ENCODE peak calls at places on chromosomes 11 and 22, in ten cellular contexts. Q, T, U, H, W, P, J, B, F and M are unnamed samples.

GRCh38 chr11:122853971-122854446 is 15.7 kb downstream of the CRTAM start:
- DNase-seq in U (peak), P (peak), J (peak), W (no peak), T (peak), B (no peak), F (peak), Q (no peak), H (peak), M (peak)

GRCh38 chr11:72712168-72712721 is 38.0 kb upstream of the PDE2A start:
- DNase-seq in U (no peak), H (no peak), W (peak), Q (peak), B (peak), T (no peak), F (peak), J (no peak), P (peak), M (no peak)

GRCh38 chr11:92141159-92141558 is 83.5 kb upstream of the FAT3 start:
- DNase-seq in P (no peak), H (no peak), J (no peak), Q (no peak), B (no peak), U (no peak), F (no peak), W (no peak), T (no peak), M (no peak)

GRCh38 chr11:111221208-111221607 is 24.3 kb upstream of the POU2AF2 start:
- DNase-seq in J (no peak), H (no peak), T (no peak), P (no peak), F (no peak), W (no peak), U (no peak), Q (no peak), B (no peak), M (no peak)

GRCh38 chr11:34214961-34215805 is 109.8 kb downstream of the NAT10 start:
- DNase-seq in W (no peak), Q (no peak), H (peak), B (no peak), U (peak), J (peak), T (peak), P (no peak), F (peak), M (peak)

GRCh38 chr11:119518746-119519382 is 95.9 kb upstream of the THY1 start:
- DNase-seq in F (peak), P (no peak), U (no peak), H (no peak), W (no peak), B (no peak), T (peak), J (peak), Q (no peak), M (peak)

GRCh38 chr22:36577019-36577418 is 48.1 kb upstream of the EIF3D start:
- DNase-seq in U (no peak), Q (no peak), P (no peak), F (peak), T (peak), B (no peak), W (no peak), H (no peak), J (peak), M (peak)

GRCh38 chr11:35600439-35600838 is 17.8 kb upstream of the FJX1 start:
- DNase-seq in B (no peak), F (no peak), W (no peak), P (no peak), H (no peak), U (no peak), J (no peak), Q (no peak), T (no peak), M (no peak)

GRCh38 chr11:72665911-72666472 is 8.2 kb downstream of the PDE2A start:
- DNase-seq in P (no peak), W (no peak), J (no peak), T (no peak), B (no peak), F (no peak), Q (no peak), H (no peak), U (no peak), M (no peak)

GRCh38 chr11:130915556-130916237 is 582 bp downstream of the SNX19 start:
- DNase-seq in Q (no peak), H (no peak), U (no peak), J (no peak), P (no peak), W (no peak), F (no peak), B (no peak), T (no peak), M (no peak)

GRCh38 chr11:80214413-80214812 is 773.6 kb upstream of the TENM4 start:
- DNase-seq in H (no peak), W (no peak), B (no peak), U (no peak), Q (no peak), P (no peak), T (no peak), F (no peak), J (peak), M (no peak)

GRCh38 chr22:46149998-46150549 is at the start of gene PPARA:
- DNase-seq in Q (peak), J (peak), H (peak), F (peak), W (peak), P (peak), U (peak), T (peak), B (peak), M (no peak)

GRCh38 chr11:1827095-1827797 is 7.5 kb upstream of the SYT8 start:
- DNase-seq in T (peak), B (peak), J (peak), Q (peak), P (no peak), W (peak), F (peak), U (peak), H (no peak), M (no peak)

GRCh38 chr22:17791196-17791595 is 16.9 kb upstream of the BID start:
- DNase-seq in B (no peak), T (no peak), U (no peak), J (no peak), F (no peak), W (no peak), P (no peak), Q (no peak), H (no peak), M (no peak)

GRCh38 chr11:118699508-118700220 is 20.2 kb upstream of the TREH start:
- DNase-seq in P (peak), H (peak), W (no peak), J (no peak), T (no peak), F (no peak), B (no peak), Q (no peak), U (no peak), M (no peak)

GRCh38 chr11:122910775-122911174 is 28.2 kb downstream of the JHY start:
- DNase-seq in B (no peak), T (peak), J (no peak), W (no peak), U (no peak), H (no peak), F (peak), P (no peak), Q (no peak), M (no peak)

GRCh38 chr11:4826425-4826824 is 5.3 kb downstream of the OR51F2 start:
- DNase-seq in H (no peak), B (no peak), U (no peak), W (no peak), J (peak), Q (no peak), T (peak), P (no peak), F (peak), M (no peak)

GRCh38 chr22:36439481-36440271 is 41.8 kb downstream of the TXN2 start:
- DNase-seq in P (no peak), H (no peak), F (peak), Q (no peak), B (no peak), J (peak), W (peak), T (peak), U (peak), M (no peak)

GRCh38 chr11:110818032-110818687 is 105.9 kb upstream of the ARHGAP20 start:
- DNase-seq in J (peak), W (no peak), H (no peak), P (no peak), U (no peak), B (no peak), F (peak), T (peak), Q (no peak), M (peak)

GRCh38 chr11:75814686-75815344 is at the start of gene UVRAG:
- DNase-seq in P (peak), J (peak), T (peak), U (peak), Q (peak), F (peak), B (peak), W (peak), H (peak), M (peak)

GRCh38 chr11:102680945-102681344 is 24.6 kb downstream of the MMP27 start:
- DNase-seq in J (no peak), Q (no peak), P (no peak), B (no peak), U (no peak), T (no peak), H (no peak), W (no peak), F (no peak), M (no peak)

GRCh38 chr22:50705219-50705691 is 32.6 kb downstream of the SHANK3 start:
- DNase-seq in B (peak), T (peak), J (no peak), H (no peak), U (no peak), W (peak), Q (peak), P (no peak), F (peak), M (no peak)

GRCh38 chr11:84333196-84333595 is 1047.0 kb upstream of the CCDC90B start:
- DNase-seq in J (no peak), T (no peak), U (no peak), H (no peak), F (no peak), P (no peak), Q (no peak), B (no peak), W (no peak), M (no peak)

GRCh38 chr11:47179655-47179991 is 2.9 kb upstream of the ARFGAP2 start:
- DNase-seq in U (peak), J (no peak), P (no peak), T (no peak), H (peak), B (peak), Q (no peak), W (no peak), F (no peak), M (no peak)

GRCh38 chr11:78929092-78929905 is 354.6 kb upstream of the NARS2 start:
- DNase-seq in T (no peak), P (no peak), H (no peak), B (no peak), J (no peak), Q (no peak), W (no peak), U (no peak), F (no peak), M (no peak)

GRCh38 chr22:39634530-39635399 is 64.2 kb downstream of the CACNA1I start:
- DNase-seq in Q (no peak), T (peak), H (no peak), F (peak), U (peak), J (peak), P (no peak), B (no peak), W (no peak), M (peak)

GRCh38 chr11:69451289-69451688 is 30.2 kb upstream of the LINC01488 start:
- DNase-seq in Q (no peak), P (no peak), H (no peak), W (no peak), T (no peak), J (no peak), B (no peak), U (no peak), F (no peak), M (no peak)

GRCh38 chr11:114044042-114044871 is 15.3 kb upstream of the ZBTB16 start:
- DNase-seq in T (peak), F (no peak), W (no peak), J (no peak), U (no peak), P (no peak), B (no peak), H (no peak), Q (no peak), M (no peak)

GRCh38 chr11:44484211-44484610 is 81.3 kb upstream of the CD82 start:
- DNase-seq in U (peak), B (no peak), H (no peak), T (no peak), F (peak), J (peak), P (no peak), Q (no peak), W (no peak), M (no peak)

GRCh38 chr22:24982301-24983056 is 30.0 kb downstream of the KIAA1671 start:
- DNase-seq in H (no peak), B (no peak), F (peak), T (no peak), Q (no peak), J (no peak), U (no peak), W (no peak), P (no peak), M (no peak)

GRCh38 chr11:48104562-48104924 is 112.1 kb upstream of the OR4B1 start:
- DNase-seq in H (no peak), B (no peak), F (no peak), P (no peak), J (no peak), U (peak), T (no peak), W (no peak), Q (no peak), M (no peak)

GRCh38 chr11:123590296-123590912 is 64.0 kb downstream of the SCN3B start:
- DNase-seq in B (no peak), P (no peak), J (no peak), H (no peak), U (peak), F (peak), Q (no peak), W (peak), T (peak), M (no peak)

GRCh38 chr11:86176165-86176884 is 68.2 kb upstream of the EED start:
- DNase-seq in J (peak), Q (no peak), W (no peak), F (no peak), P (no peak), B (no peak), T (peak), U (peak), H (no peak), M (no peak)

GRCh38 chr11:117226388-117227385 is 5.2 kb downstream of the PCSK7 start:
- DNase-seq in Q (no peak), H (peak), F (peak), W (peak), T (peak), B (peak), P (peak), U (peak), J (peak), M (peak)

GRCh38 chr11:63845305-63845704 is 6.4 kb downstream of the MARK2 start:
- DNase-seq in Q (no peak), W (no peak), U (no peak), T (peak), H (no peak), B (no peak), P (no peak), F (peak), J (peak), M (peak)

GRCh38 chr11:117819096-117820040 is 5.2 kb downstream of the FXYD2 start:
- DNase-seq in P (no peak), T (peak), Q (peak), W (peak), F (peak), H (no peak), B (no peak), J (peak), U (peak), M (no peak)